ENCODE peak calls at places on chromosomes 12 and 14, in five cellular contexts. U is hepatic stellate cell; I is neuronal stem cell; T is activated CD4-positive, alpha-beta T cell treated with anti-CD3 and anti-CD28 coated beads for 24 hours; A is activated naive CD4-positive, alpha-beta T cell treated with anti-CD3 and anti-CD28 coated beads for 36 hours. Q is an unnamed sample.

GRCh38 chr14:104989236-104989950 is 3.8 kb downstream of the CLBA1 start:
- DNase-seq in I (no peak), T (no peak), A (no peak), U (no peak), Q (no peak)

GRCh38 chr14:71720978-71721624 is 211.1 kb upstream of the RGS6 start:
- DNase-seq in T (no peak), A (peak), U (peak), I (peak), Q (no peak)

GRCh38 chr12:52054838-52055741 is 3.8 kb downstream of the NR4A1 start:
- DNase-seq in I (no peak), A (no peak), U (no peak), T (no peak), Q (no peak)

GRCh38 chr14:54002653-54003052 is 46.0 kb upstream of the BMP4 start:
- DNase-seq in U (peak), I (no peak), T (no peak), A (no peak), Q (no peak)

GRCh38 chr14:93018401-93018800 is 95.5 kb downstream of the CHGA start:
- DNase-seq in U (no peak), I (no peak), A (no peak), T (no peak), Q (no peak)

GRCh38 chr12:26276709-26277108 is 81.3 kb downstream of the SSPN start:
- DNase-seq in A (no peak), T (no peak), I (no peak), U (no peak), Q (no peak)

GRCh38 chr12:18320036-18320617 is 58.8 kb downstream of the PIK3C2G start:
- DNase-seq in A (no peak), U (peak), I (peak), T (no peak), Q (peak)

GRCh38 chr12:7832059-7832696 is 40.5 kb downstream of the SLC2A14 start:
- DNase-seq in U (peak), I (peak), T (no peak), A (peak), Q (peak)

GRCh38 chr12:57069522-57069921 is 9.1 kb downstream of the NEMP1 start:
- DNase-seq in U (peak), I (peak), A (peak), T (no peak), Q (no peak)

GRCh38 chr14:104499784-104500496 is 79.6 kb upstream of the C14orf180 start:
- DNase-seq in A (no peak), I (no peak), T (no peak), U (no peak), Q (no peak)

GRCh38 chr12:132375747-132376463 is 46.5 kb upstream of the GALNT9 start:
- DNase-seq in T (no peak), A (no peak), I (no peak), U (no peak), Q (no peak)

GRCh38 chr12:121697093-121697698 is 15.4 kb upstream of the TMEM120B start:
- DNase-seq in U (peak), I (no peak), A (peak), T (no peak), Q (no peak)

GRCh38 chr12:56723889-56724659 is 1.0 kb downstream of the NACA start:
- DNase-seq in I (no peak), A (peak), U (peak), T (no peak), Q (no peak)

GRCh38 chr14:68718033-68718725 is 74.7 kb downstream of the ZFP36L1 start:
- DNase-seq in U (no peak), I (no peak), T (no peak), A (peak), Q (no peak)

GRCh38 chr14:88325883-88326282 is 2.8 kb upstream of the KCNK10 start:
- DNase-seq in A (no peak), T (no peak), I (no peak), U (no peak), Q (no peak)

GRCh38 chr14:68564826-68565760 is 227.8 kb downstream of the ZFP36L1 start:
- DNase-seq in I (no peak), A (peak), T (no peak), U (no peak), Q (no peak)

GRCh38 chr14:93897476-93897845 is 29.7 kb upstream of the FAM181A start:
- DNase-seq in I (no peak), T (no peak), U (no peak), A (no peak), Q (no peak)

Q was measured in HS-27A.